ENCODE peak calls at places on chromosomes 16 and 17, in five cellular contexts. Z is brain microvascular endothelial cell, A is fibroblast of pulmonary artery, C is HL-60, W is MCF 10A. G is an unnamed sample.

GRCh38 chr17:81481011-81481799 is 31.4 kb downstream of the ACTG1 start:
- DNase-seq in Z (no peak), A (peak; percentile 62), C (no peak), W (no peak), G (no peak)

GRCh38 chr16:47018223-47018891 is 44.9 kb upstream of the DNAJA2 start:
- DNase-seq in Z (peak; percentile 7), A (peak; percentile 22), C (peak; percentile 34), W (peak; percentile 61), G (peak; percentile 68)

GRCh38 chr17:46770818-46771600 is 47.5 kb downstream of the WNT3 start:
- DNase-seq in Z (no peak), A (peak; percentile 30), C (peak; percentile 17), W (no peak), G (no peak)

GRCh38 chr17:1455291-1455747 is 713 bp downstream of the CRK start:
- DNase-seq in Z (peak; percentile 70), A (peak; percentile 77), C (peak; percentile 39), W (peak; percentile 68), G (no peak)

GRCh38 chr16:84138824-84139627 is 6.0 kb downstream of the HSDL1 start:
- DNase-seq in Z (no peak), A (peak; percentile 24), C (no peak), W (no peak), G (no peak)

GRCh38 chr16:53207810-53208752 is 153.3 kb downstream of the CHD9 start:
- DNase-seq in Z (peak; percentile 74), A (peak; percentile 89), C (peak; percentile 84), W (peak; percentile 90), G (peak; percentile 50)

GRCh38 chr17:50672831-50673551 is 34.7 kb downstream of the ANKRD40 start:
- DNase-seq in Z (no peak), A (no peak), C (no peak), W (peak; percentile 96), G (no peak)

GRCh38 chr17:6257339-6257738 is 177.6 kb downstream of the AIPL1 start:
- DNase-seq in Z (no peak), A (peak; percentile 29), C (no peak), W (no peak), G (no peak)

GRCh38 chr17:72365857-72366415 is 245.1 kb downstream of the SOX9 start:
- DNase-seq in Z (no peak), A (no peak), C (no peak), W (no peak), G (no peak)

GRCh38 chr17:21288581-21289017 is 4.1 kb downstream of the MAP2K3 start:
- DNase-seq in Z (no peak), A (no peak), C (peak; percentile 68), W (no peak), G (no peak)

GRCh38 chr17:35238817-35239216 is 4.1 kb upstream of the SLFN5 start:
- DNase-seq in Z (peak; percentile 43), A (peak; percentile 31), C (no peak), W (peak; percentile 39), G (no peak)

GRCh38 chr17:66776999-66777688 is 57.8 kb upstream of the CACNG5 start:
- DNase-seq in Z (no peak), A (no peak), C (no peak), W (no peak), G (no peak)

GRCh38 chr17:560379-560935 is 154.2 kb downstream of the VPS53 start:
- DNase-seq in Z (no peak), A (peak; percentile 21), C (no peak), W (no peak), G (peak; percentile 56)

GRCh38 chr16:79089735-79090284 is 510.7 kb downstream of the MAF start:
- DNase-seq in Z (peak; percentile 1), A (no peak), C (peak; percentile 82), W (no peak), G (peak; percentile 51)

GRCh38 chr16:27253526-27253930 is 15.0 kb downstream of the NSMCE1 start:
- DNase-seq in Z (peak; percentile 85), A (peak; percentile 77), C (no peak), W (peak; percentile 69), G (no peak)

GRCh38 chr17:75412455-75413317 is 7.2 kb upstream of the GRB2 start:
- DNase-seq in Z (peak; percentile 47), A (peak; percentile 81), C (peak; percentile 72), W (peak; percentile 74), G (peak; percentile 59)

GRCh38 chr16:86095906-86096485 is 197.0 kb downstream of the IRF8 start:
- DNase-seq in Z (no peak), A (no peak), C (no peak), W (no peak), G (peak; percentile 27)

GRCh38 chr16:75572859-75573542 is 6.8 kb downstream of the GABARAPL2 start:
- DNase-seq in Z (no peak), A (no peak), C (no peak), W (no peak), G (no peak)

GRCh38 chr16:19859603-19860002 is 25.0 kb downstream of the GPRC5B start:
- DNase-seq in Z (no peak), A (no peak), C (no peak), W (no peak), G (no peak)

GRCh38 chr17:43701318-43701743 is 39.6 kb upstream of the MEOX1 start:
- DNase-seq in Z (peak; percentile 56), A (peak; percentile 36), C (peak; percentile 70), W (peak; percentile 68), G (no peak)

GRCh38 chr17:28216032-28216431 is 103.0 kb upstream of the TMEM97 start:
- DNase-seq in Z (no peak), A (no peak), C (no peak), W (no peak), G (no peak)

GRCh38 chr16:73050115-73051099 is 2.5 kb upstream of the ZFHX3 start:
- DNase-seq in Z (no peak), A (no peak), C (no peak), W (no peak), G (no peak)

GRCh38 chr17:11240841-11241610 is at the start of gene SHISA6:
- DNase-seq in Z (no peak), A (no peak), C (no peak), W (no peak), G (no peak)

GRCh38 chr16:3202903-3203539 is 15.0 kb downstream of the OR1F1 start:
- DNase-seq in Z (no peak), A (no peak), C (no peak), W (no peak), G (no peak)

GRCh38 chr16:59108374-59108773 is 374.3 kb upstream of the GOT2 start:
- DNase-seq in Z (no peak), A (no peak), C (no peak), W (no peak), G (no peak)

GRCh38 chr17:75397217-75397616 is 8.3 kb downstream of the GRB2 start:
- DNase-seq in Z (no peak), A (no peak), C (no peak), W (no peak), G (no peak)

GRCh38 chr16:9039208-9039607 is 52.2 kb upstream of the HAPSTR1 start:
- DNase-seq in Z (peak; percentile 21), A (peak; percentile 62), C (no peak), W (peak; percentile 46), G (no peak)

GRCh38 chr16:12480916-12481315 is 322.8 kb downstream of the CPPED1 start:
- DNase-seq in Z (no peak), A (no peak), C (no peak), W (no peak), G (no peak)
- TF ChIP-seq CTCF in Z (no peak), A (no peak), C (no peak), W (no peak), G (no peak)

DNA sequence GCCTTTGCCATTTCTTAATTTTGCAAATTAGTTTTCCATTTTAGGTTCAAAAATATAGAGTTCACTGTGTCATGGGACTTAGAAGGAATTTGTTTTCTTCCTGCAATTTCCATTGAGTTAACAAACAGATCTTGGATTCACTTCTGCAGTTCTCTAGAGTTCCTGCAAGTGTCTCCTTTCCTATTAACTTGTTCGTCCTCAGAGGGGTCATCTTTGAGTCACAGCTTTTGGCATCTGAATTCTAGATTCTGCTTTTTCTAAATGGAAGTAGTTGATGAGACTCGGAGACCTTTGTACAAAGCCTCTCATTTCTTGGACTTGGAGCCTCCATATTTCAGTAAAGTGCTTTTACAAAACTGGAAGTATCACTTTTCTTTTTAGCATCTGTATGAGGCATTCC is 323.3 kb downstream of the BCAS3 start:
- DNase-seq in Z (peak; percentile 44), A (peak; percentile 61), C (no peak), W (peak; percentile 4), G (no peak)
- TF ChIP-seq CTCF in Z (peak; percentile 62), A (peak; percentile 48), C (no peak), W (no peak), G (no peak)

DNA sequence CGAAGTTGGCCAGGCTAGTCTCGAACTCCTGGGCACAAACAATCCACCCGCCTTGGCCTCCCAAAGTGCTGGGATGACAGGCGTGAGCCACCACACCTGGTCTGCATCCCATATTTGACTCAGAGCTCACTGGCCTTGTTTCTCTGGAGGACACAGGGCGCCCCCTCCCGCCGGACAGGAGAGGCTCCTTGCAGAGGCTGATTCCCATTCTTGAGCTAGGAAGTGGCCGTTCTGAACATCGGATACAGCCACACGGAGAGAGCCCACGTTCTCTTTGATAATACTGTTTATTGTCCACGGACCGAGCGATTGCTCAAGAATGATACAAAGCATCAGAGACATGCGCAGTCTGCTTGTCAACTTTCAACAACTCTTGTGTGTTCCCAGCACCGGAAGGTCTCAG is 12.1 kb upstream of the USP36 start:
- DNase-seq in Z (no peak), A (peak; percentile 26), C (no peak), W (no peak), G (no peak)
- TF ChIP-seq CTCF in Z (peak; percentile 33), A (no peak), C (no peak), W (no peak), G (no peak)

GRCh38 chr17:79683365-79683764 is 47.4 kb upstream of the ENPP7 start:
- DNase-seq in Z (no peak), A (no peak), C (no peak), W (no peak), G (no peak)

GRCh38 chr17:79680381-79680780 is 50.4 kb upstream of the ENPP7 start:
- DNase-seq in Z (no peak), A (no peak), C (no peak), W (no peak), G (no peak)

GRCh38 chr17:79679631-79680340 is 51.0 kb upstream of the ENPP7 start:
- DNase-seq in Z (no peak), A (no peak), C (no peak), W (no peak), G (no peak)

GRCh38 chr17:79681628-79682261 is 49.0 kb upstream of the ENPP7 start:
- DNase-seq in Z (no peak), A (no peak), C (no peak), W (no peak), G (no peak)

DNA sequence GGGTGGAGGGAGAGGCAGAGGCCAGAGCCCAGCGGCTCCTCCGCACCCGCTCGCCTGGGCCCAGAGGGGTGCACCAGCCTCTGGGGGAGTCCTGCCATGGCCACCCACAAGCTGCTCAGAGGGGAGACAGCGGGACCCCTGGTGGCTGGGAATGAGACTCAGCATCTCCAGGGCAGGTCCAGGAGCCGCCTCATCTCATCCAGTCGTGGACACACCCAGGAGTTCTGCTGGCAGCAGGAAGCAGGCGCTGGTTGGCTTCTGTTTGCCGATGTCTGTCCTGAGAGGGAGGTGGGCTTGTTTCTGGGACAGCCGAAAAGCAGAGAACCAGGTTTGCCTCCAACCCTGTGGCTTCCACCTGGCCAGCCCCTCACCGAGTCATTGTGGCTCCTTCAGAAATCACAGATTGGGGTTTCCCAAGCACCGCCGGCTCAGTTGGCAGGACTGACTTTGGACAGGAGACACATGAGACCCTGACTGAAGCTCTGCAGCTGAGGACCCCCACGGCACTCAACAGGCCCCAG is 49.6 kb upstream of the ENPP7 start:
- DNase-seq in Z (no peak), A (no peak), C (no peak), W (no peak), G (no peak)
- TF ChIP-seq CTCF in Z (no peak), A (no peak), C (no peak), W (no peak), G (no peak)

G was measured in CD14-positive monocyte.